ENCODE peak calls at places on chromosomes 2 and 18, in eight cellular contexts. R is ovary, C is astrocyte, L is heart left ventricle, S is left ventricle myocardium inferior, M is brain microvascular endothelial cell, A is K562, Q is endodermal cell. F is an unnamed sample. For H3K27me3, the result is how much of the 10 kb centered on the place peaks cover.

GRCh38 chr2:207163053-207163814 is 2.5 kb downstream of the KLF7 start:
- DNase-seq in M (peak), C (peak), Q (no peak), A (no peak), R (no peak), S (no peak), L (no peak), F (peak)

GRCh38 chr2:25115902-25116301 is 52.5 kb downstream of the POMC start:
- DNase-seq in A (no peak), C (peak), Q (no peak), R (no peak), S (no peak), M (peak), L (no peak), F (no peak)

GRCh38 chr2:170425291-170425751 is 247.4 kb downstream of the MYO3B start:
- DNase-seq in R (no peak), Q (no peak), C (peak), L (no peak), S (no peak), M (no peak), A (no peak), F (no peak)

GRCh38 chr18:26089247-26090129 is 925 bp downstream of the SS18 start:
- DNase-seq in S (no peak), M (peak), L (no peak), Q (no peak), C (peak), A (no peak), R (no peak), F (no peak)

GRCh38 chr18:61443311-61443710 is 110.1 kb downstream of the CDH20 start:
- DNase-seq in L (no peak), A (no peak), C (peak), M (peak), S (no peak), Q (no peak), R (no peak), F (no peak)

GRCh38 chr2:15665067-15665942 is 73.6 kb downstream of the DDX1 start:
- DNase-seq in M (no peak), C (no peak), R (no peak), Q (peak), S (no peak), A (peak), L (no peak), F (no peak)

GRCh38 chr2:156918410-156918809 is 339.1 kb upstream of the GALNT5 start:
- DNase-seq in S (no peak), R (no peak), C (peak), Q (no peak), L (no peak), A (no peak), M (no peak), F (no peak)

GRCh38 chr2:152161598-152161997 is 14.0 kb downstream of the STAM2 start:
- DNase-seq in S (no peak), Q (no peak), A (no peak), M (no peak), L (no peak), R (no peak), C (no peak), F (no peak)

GRCh38 chr2:76270356-76270755 is 559.6 kb upstream of the GCFC2 start:
- DNase-seq in Q (no peak), L (no peak), R (no peak), S (no peak), C (no peak), M (no peak), A (no peak), F (no peak)

GRCh38 chr2:105839793-105840192 is 95.1 kb downstream of the NCK2 start:
- DNase-seq in M (no peak), L (no peak), C (no peak), Q (no peak), A (no peak), S (no peak), R (no peak), F (no peak)

GRCh38 chr2:225660262-225661091 is 261.0 kb downstream of the NYAP2 start:
- DNase-seq in Q (peak), L (peak), S (peak), R (peak), A (peak), C (peak), M (peak), F (peak)

GRCh38 chr2:177172034-177172880 is 40.3 kb upstream of the HNRNPA3 start:
- DNase-seq in Q (no peak), L (no peak), R (no peak), S (no peak), M (peak), C (peak), A (no peak), F (no peak)

GRCh38 chr2:38708900-38709321 is 42.2 kb downstream of the SRSF7 start:
- DNase-seq in S (no peak), R (no peak), C (no peak), Q (peak), L (no peak), A (no peak), M (no peak), F (no peak)

GRCh38 chr2:12918841-12919445 is 202.2 kb downstream of the TRIB2 start:
- DNase-seq in R (peak), A (no peak), Q (no peak), L (peak), S (peak), C (peak), M (peak), F (no peak)

GRCh38 chr2:23563673-23564617 is 179.0 kb downstream of the KLHL29 start:
- DNase-seq in A (no peak), M (peak), S (peak), Q (no peak), R (peak), L (peak), C (peak), F (peak)

GRCh38 chr2:66851449-66851872 is 416.5 kb downstream of the MEIS1 start:
- DNase-seq in S (no peak), A (no peak), M (peak), L (no peak), C (peak), R (no peak), Q (no peak), F (no peak)

GRCh38 chr2:86358982-86359381 is 21.6 kb upstream of the REEP1 start:
- DNase-seq in Q (no peak), C (no peak), S (no peak), A (no peak), L (no peak), M (no peak), R (no peak), F (no peak)

GRCh38 chr2:200438251-200438650 is 71.6 kb downstream of the KCTD18 start:
- DNase-seq in C (no peak), L (no peak), R (no peak), M (no peak), Q (no peak), S (no peak), A (no peak), F (no peak)

GRCh38 chr2:6958616-6959235 is 41.5 kb downstream of the RNF144A start:
- DNase-seq in S (no peak), R (no peak), M (no peak), Q (no peak), L (no peak), C (no peak), A (no peak), F (no peak)

GRCh38 chr2:164696634-164697033 is 75.4 kb upstream of the GRB14 start:
- DNase-seq in A (no peak), R (no peak), Q (no peak), M (no peak), C (no peak), L (no peak), S (no peak), F (no peak)

GRCh38 chr2:237433920-237434319 is 20.0 kb upstream of the COL6A3 start:
- DNase-seq in C (no peak), Q (no peak), M (no peak), R (no peak), A (no peak), S (no peak), L (no peak), F (no peak)

GRCh38 chr2:17617955-17618354 is 77.5 kb downstream of the VSNL1 start:
- DNase-seq in C (no peak), R (no peak), M (no peak), Q (no peak), S (no peak), A (no peak), L (no peak), F (no peak)

GRCh38 chr2:30784682-30785081 is 22.6 kb downstream of the CAPN13 start:
- DNase-seq in M (no peak), A (no peak), R (no peak), Q (peak), S (no peak), C (no peak), L (no peak), F (no peak)

GRCh38 chr2:224594840-224595239 is 9.7 kb upstream of the CUL3 start:
- DNase-seq in M (peak), L (no peak), C (no peak), R (no peak), S (no peak), Q (no peak), A (peak), F (no peak)

GRCh38 chr2:25478736-25479135 is 137.0 kb upstream of the DNMT3A start:
- DNase-seq in C (no peak), S (no peak), R (no peak), M (no peak), Q (no peak), A (no peak), L (no peak), F (no peak)

GRCh38 chr2:20596973-20597867 is 53.7 kb downstream of the HS1BP3 start:
- DNase-seq in Q (peak), A (no peak), C (no peak), M (no peak), R (peak), S (peak), L (peak), F (peak)

GRCh38 chr2:11466307-11467125 is 555 bp upstream of the E2F6 start:
- DNase-seq in Q (no peak), R (no peak), M (no peak), S (no peak), L (no peak), C (no peak), A (no peak), F (no peak)

GRCh38 chr2:233252227-233252626 is 754 bp downstream of the ATG16L1 start:
- DNase-seq in Q (no peak), S (no peak), C (no peak), L (no peak), M (no peak), A (no peak), R (no peak), F (no peak)

GRCh38 chr2:196291873-196292800 is 120.8 kb upstream of the STK17B start:
- DNase-seq in C (peak), L (no peak), A (no peak), S (no peak), M (no peak), R (no peak), Q (no peak), F (peak)

GRCh38 chr18:26772691-26773090 is 92.8 kb downstream of the AQP4 start:
- DNase-seq in A (no peak), Q (no peak), L (no peak), C (no peak), S (no peak), R (no peak), M (no peak), F (no peak)

GRCh38 chr2:165293439-165294420 is 54.5 kb downstream of the SCN2A start:
- DNase-seq in C (peak), M (peak), A (peak), Q (peak), R (peak), L (peak), S (no peak), F (no peak)

GRCh38 chr18:48800877-48801727 is 149.7 kb downstream of the SMAD7 start:
- DNase-seq in M (no peak), L (peak), A (no peak), R (no peak), Q (peak), C (no peak), S (peak), F (peak)

GRCh38 chr18:3114026-3114425 is 101.1 kb upstream of the LPIN2 start:
- DNase-seq in M (no peak), A (no peak), R (no peak), Q (no peak), S (no peak), L (no peak), C (no peak), F (no peak)

GRCh38 chr2:100692906-100693305 is 127.0 kb upstream of the NPAS2 start:
- DNase-seq in R (no peak), A (no peak), L (no peak), M (no peak), S (no peak), Q (peak), C (no peak), F (no peak)

GRCh38 chr2:33292981-33293586 is 183.4 kb upstream of the RASGRP3 start:
- DNase-seq in R (peak), C (peak), Q (no peak), A (no peak), M (no peak), S (no peak), L (no peak), F (no peak)
- H3K27ac ChIP-seq in R (peak), C (no peak), Q (no peak), A (no peak), M (peak), S (peak), L (no peak), F (no peak)

GRCh38 chr18:6876646-6877045 is 147.1 kb downstream of the ARHGAP28 start:
- DNase-seq in R (no peak), A (no peak), S (no peak), M (peak), C (peak), Q (no peak), L (no peak), F (no peak)
- H3K27me3 ChIP-seq in R (under half), A (under half), S (under half), M (under half), C (under half), Q (under half), L (under half), F (under half)

DNA sequence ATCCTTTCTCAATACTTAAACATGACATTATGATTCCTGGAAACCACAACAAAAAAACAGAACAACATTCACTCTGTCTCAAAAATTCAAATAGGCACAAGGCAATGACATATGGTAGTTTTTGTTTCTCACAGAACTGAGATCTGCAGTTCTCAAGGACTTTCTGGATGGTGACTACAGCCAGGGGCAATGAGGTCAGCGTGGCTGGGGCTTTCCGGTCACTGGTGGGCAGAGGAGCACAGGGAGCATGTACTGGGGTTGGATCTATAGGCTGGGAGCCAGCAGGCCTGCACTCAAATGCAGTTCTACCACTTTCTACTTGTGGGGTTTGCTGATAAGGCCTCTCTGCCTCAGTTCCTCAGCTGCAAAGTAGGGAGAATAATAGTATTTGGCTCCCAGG is 72.0 kb downstream of the CTAGE1 start:
- DNase-seq in Q (no peak), M (no peak), R (peak), A (no peak), C (no peak), L (no peak), S (no peak), F (no peak)
- H3K27ac ChIP-seq in Q (no peak), M (peak), R (peak), A (no peak), C (no peak), L (peak), S (peak), F (no peak)

GRCh38 chr2:217252181-217252580 is 392.3 kb upstream of the TNP1 start:
- DNase-seq in S (no peak), Q (no peak), A (no peak), C (no peak), R (no peak), L (no peak), M (no peak), F (no peak)
- H3K27me3 ChIP-seq in S (under half), Q (under half), A (under half), C (under half), R (under half), L (under half), M (under half), F (under half)

GRCh38 chr2:28160986-28161425 is 231.7 kb upstream of the FOSL2 start:
- DNase-seq in A (no peak), M (no peak), Q (no peak), R (no peak), C (peak), L (no peak), S (no peak), F (no peak)

GRCh38 chr2:28163028-28163427 is 229.6 kb upstream of the FOSL2 start:
- DNase-seq in Q (no peak), L (no peak), C (no peak), A (no peak), S (no peak), M (no peak), R (no peak), F (no peak)

GRCh38 chr2:28163627-28164279 is 228.9 kb upstream of the FOSL2 start:
- DNase-seq in M (no peak), Q (no peak), S (no peak), L (no peak), C (no peak), A (no peak), R (no peak), F (no peak)

GRCh38 chr2:28161466-28161865 is 231.2 kb upstream of the FOSL2 start:
- DNase-seq in A (no peak), L (no peak), Q (no peak), M (no peak), C (peak), R (no peak), S (no peak), F (no peak)

GRCh38 chr2:28162538-28162937 is 230.1 kb upstream of the FOSL2 start:
- DNase-seq in A (no peak), C (no peak), R (no peak), S (no peak), Q (no peak), M (no peak), L (no peak), F (no peak)
- H3K27ac ChIP-seq in A (no peak), C (no peak), R (no peak), S (peak), Q (no peak), M (no peak), L (no peak), F (no peak)

DNA sequence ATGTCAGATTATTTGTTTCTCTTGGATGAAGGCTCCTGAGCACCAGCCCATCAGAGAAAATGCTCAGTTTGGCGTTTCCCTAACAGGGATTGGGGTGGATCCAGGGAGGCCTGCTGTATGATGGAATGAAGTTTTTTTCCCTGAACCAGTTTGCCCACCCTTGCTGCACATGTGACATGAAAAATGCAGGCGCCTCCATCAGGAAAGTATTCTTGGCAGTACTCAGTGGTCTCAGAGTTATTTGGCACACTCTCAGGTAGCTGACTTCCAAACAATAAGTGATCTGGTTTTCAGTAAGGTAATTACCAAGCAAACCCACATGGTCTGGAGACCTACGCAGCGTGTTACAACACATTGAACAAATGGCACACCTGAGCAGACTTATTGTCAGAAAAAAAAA is 254.9 kb downstream of the PAX3 start:
- DNase-seq in A (no peak), C (no peak), R (no peak), M (no peak), Q (no peak), L (no peak), S (no peak), F (no peak)
- H3K27me3 ChIP-seq in A (under half), C (under half), R (under half), M (under half), Q (half or more), L (under half), S (half or more), F (under half)

GRCh38 chr18:43113220-43113895 is 2.1 kb downstream of the RIT2 start:
- DNase-seq in L (no peak), M (no peak), C (no peak), Q (no peak), R (no peak), S (no peak), A (no peak), F (no peak)
- H3K27ac ChIP-seq in L (no peak), M (no peak), C (no peak), Q (no peak), R (no peak), S (no peak), A (no peak), F (no peak)

F was measured in breast epithelium.